ENCODE peak calls at places on chromosomes 12 and 14, in nine cellular contexts. G is cardiac muscle cell, P is heart right ventricle, H is fibroblast of villous mesenchyme, B is thoracic aorta, C is cardiac fibroblast, L is MM.1S, W is pancreas, R is tibial nerve. A is an unnamed sample.

GRCh38 chr12:10967409-10967808 is 19.3 kb downstream of the TAS2R50 start:
- DNase-seq in R (no peak), P (no peak), H (peak; percentile 84), B (no peak), L (no peak), C (peak; percentile 79), G (no peak), W (no peak), A (peak; percentile 89)

GRCh38 chr12:5523396-5524115 is 91.6 kb downstream of the NTF3 start:
- DNase-seq in B (no peak), G (no peak), W (no peak), P (no peak), H (no peak), C (no peak), L (no peak), R (no peak), A (no peak)

GRCh38 chr12:24191117-24191516 is 241.6 kb upstream of the SOX5 start:
- DNase-seq in G (no peak), H (no peak), P (no peak), R (no peak), L (no peak), W (no peak), C (no peak), B (no peak), A (no peak)

GRCh38 chr12:16358896-16359295 is 11.5 kb downstream of the MGST1 start:
- DNase-seq in L (no peak), C (no peak), G (no peak), B (no peak), W (no peak), P (no peak), R (no peak), H (no peak), A (peak; percentile 8)

GRCh38 chr12:69252033-69252432 is 12.7 kb downstream of the CPSF6 start:
- DNase-seq in C (peak; percentile 11), H (peak; percentile 13), W (no peak), B (no peak), P (no peak), L (no peak), R (no peak), G (no peak), A (peak; percentile 67)

GRCh38 chr14:76917158-76917596 is 91.0 kb downstream of the LRRC74A start:
- DNase-seq in W (no peak), G (peak; percentile 71), H (peak; percentile 83), B (no peak), C (peak; percentile 86), R (no peak), P (no peak), L (no peak), A (peak; percentile 79)

GRCh38 chr14:66944872-66945271 is 244.4 kb upstream of the GARIN2 start:
- DNase-seq in C (peak; percentile 52), L (no peak), H (peak; percentile 50), G (peak; percentile 10), B (no peak), W (no peak), R (no peak), P (no peak), A (peak; percentile 20)

GRCh38 chr14:101110729-101111619 is 207.5 kb upstream of the RTL1 start:
- DNase-seq in W (no peak), H (no peak), G (no peak), R (no peak), P (no peak), B (no peak), L (no peak), C (no peak), A (no peak)

GRCh38 chr12:12405882-12406281 is 49.0 kb downstream of the BORCS5 start:
- DNase-seq in H (no peak), L (no peak), W (peak; percentile 89), B (no peak), R (no peak), P (peak; percentile 27), C (no peak), G (no peak), A (no peak)

GRCh38 chr14:100140452-100141132 is 18.9 kb downstream of the DEGS2 start:
- DNase-seq in L (no peak), W (no peak), R (no peak), P (no peak), H (no peak), G (peak; percentile 69), C (peak; percentile 20), B (no peak), A (no peak)

GRCh38 chr12:50620050-50620974 is 115.5 kb downstream of the DIP2B start:
- DNase-seq in R (no peak), H (peak; percentile 92), C (peak; percentile 85), G (peak; percentile 57), P (no peak), L (no peak), W (no peak), B (no peak), A (peak; percentile 90)

GRCh38 chr12:124952801-124953200 is 36.1 kb downstream of the DHX37 start:
- DNase-seq in W (no peak), G (no peak), H (no peak), L (no peak), P (no peak), C (no peak), B (no peak), R (no peak), A (no peak)

GRCh38 chr14:67566908-67567307 is 33.2 kb downstream of the PIGH start:
- DNase-seq in B (no peak), H (peak; percentile 77), W (no peak), C (peak; percentile 36), G (no peak), P (no peak), R (no peak), L (no peak), A (peak; percentile 29)

GRCh38 chr12:29744365-29744764 is 39.4 kb downstream of the TMTC1 start:
- DNase-seq in W (no peak), H (no peak), C (peak; percentile 49), L (no peak), P (no peak), R (no peak), G (no peak), B (no peak), A (no peak)

GRCh38 chr12:91978143-91978542 is 167.5 kb downstream of the BTG1 start:
- DNase-seq in R (no peak), W (no peak), P (no peak), H (peak; percentile 41), G (no peak), B (no peak), C (no peak), L (no peak), A (peak; percentile 28)

GRCh38 chr14:92294506-92294905 is 28.5 kb upstream of the SLC24A4 start:
- DNase-seq in B (no peak), C (no peak), L (no peak), P (no peak), R (no peak), H (no peak), G (no peak), W (no peak), A (no peak)

GRCh38 chr14:34781242-34781641 is 66.8 kb upstream of the CFL2 start:
- DNase-seq in G (no peak), C (peak; percentile 86), H (peak; percentile 55), P (no peak), L (no peak), B (no peak), W (no peak), R (no peak), A (peak; percentile 85)

GRCh38 chr12:131869871-131870418 is 24.5 kb upstream of the ULK1 start:
- DNase-seq in P (no peak), B (no peak), G (no peak), W (no peak), H (peak; percentile 57), R (no peak), C (peak; percentile 33), L (no peak), A (peak; percentile 79)

GRCh38 chr14:23299558-23299957 is 3.1 kb downstream of the PPP1R3E start:
- DNase-seq in C (peak; percentile 81), L (no peak), H (peak; percentile 66), R (no peak), P (no peak), B (no peak), G (peak; percentile 58), W (no peak), A (peak; percentile 75)

GRCh38 chr12:7089196-7089871 is 2.9 kb downstream of the C1R start:
- DNase-seq in G (no peak), R (no peak), L (no peak), B (no peak), W (no peak), C (no peak), P (no peak), H (no peak), A (no peak)
- H3K4me3 ChIP-seq in G (no peak overlapping the region), R (no peak overlapping the region), L (no peak overlapping the region), B (peak overlapping the region; percentile 83), W (no peak overlapping the region), C (no peak overlapping the region), P (no peak overlapping the region), H (no peak overlapping the region), A (no peak overlapping the region)

DNA sequence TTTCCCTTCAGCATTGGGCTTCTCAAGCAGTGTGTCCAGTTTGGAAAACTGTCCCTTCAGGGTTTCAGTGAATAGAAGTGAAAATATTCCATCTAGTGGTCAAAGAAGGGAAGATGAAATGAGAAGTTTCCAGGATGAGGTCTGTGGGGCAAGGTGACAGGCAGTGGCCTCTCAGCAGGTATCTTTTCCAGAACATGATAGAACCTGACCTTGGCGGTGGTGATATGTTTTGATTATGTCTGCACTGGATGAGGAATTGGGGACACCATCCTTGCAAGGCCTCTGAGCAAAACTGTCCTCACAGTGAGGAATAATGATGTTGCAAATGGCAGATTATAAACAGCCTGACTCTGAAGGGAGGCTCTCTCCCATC is 4.7 kb downstream of the GPX2 start:
- DNase-seq in W (no peak), C (peak; percentile 37), R (no peak), H (peak; percentile 8), B (no peak), L (no peak), P (no peak), G (peak; percentile 13), A (peak; percentile 8)
- TF ChIP-seq CTCF in W (no peak), C (peak; percentile 12), R (peak; percentile 28), H (peak; percentile 30), B (peak; percentile 39), L (peak; percentile 24), P (peak; percentile 28), G (peak; percentile 30), A (peak; percentile 42)

GRCh38 chr12:54564768-54565167 is 15.4 kb downstream of the PDE1B start:
- DNase-seq in P (no peak), C (no peak), B (no peak), G (no peak), L (no peak), W (no peak), R (no peak), H (no peak), A (no peak)
- H3K4me3 ChIP-seq in P (no peak overlapping the region), C (no peak overlapping the region), B (no peak overlapping the region), G (no peak overlapping the region), L (no peak overlapping the region), W (no peak overlapping the region), R (no peak overlapping the region), H (no peak overlapping the region), A (no peak overlapping the region)

DNA sequence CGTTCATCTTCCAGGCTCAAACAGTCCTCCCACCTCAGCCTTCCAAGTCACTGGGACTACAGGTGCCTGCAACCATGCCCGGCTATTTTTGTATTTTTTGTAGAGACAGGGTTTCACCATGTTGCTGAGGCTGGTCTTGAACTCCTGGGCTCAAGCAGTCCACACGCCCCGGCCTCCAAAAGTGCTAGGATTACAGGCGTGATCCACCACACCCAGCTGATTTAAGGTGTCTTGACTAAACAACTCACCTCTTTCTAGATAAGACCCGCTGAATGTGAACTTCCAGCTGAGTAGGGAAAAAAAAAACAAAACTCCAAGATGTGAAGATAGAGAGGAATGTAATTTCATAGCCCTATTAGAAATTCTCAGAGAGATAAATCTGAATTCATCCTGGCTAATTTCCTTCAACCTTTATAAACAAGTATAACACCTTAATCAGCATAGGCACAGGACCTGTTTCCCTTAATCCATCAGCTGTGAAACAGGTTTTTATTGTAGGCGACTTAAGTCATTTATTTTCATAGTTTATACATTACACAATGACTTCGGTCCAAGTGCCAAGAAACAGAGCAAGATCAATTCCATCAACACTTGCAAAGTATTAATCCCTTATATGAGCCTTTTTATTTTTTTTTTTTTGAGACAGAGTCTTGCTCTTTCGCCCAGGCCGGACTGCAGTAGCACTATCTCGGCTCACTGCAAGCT is 51.5 kb downstream of the HCAR2 start:
- DNase-seq in H (peak; percentile 44), G (no peak), W (no peak), L (no peak), P (no peak), B (no peak), C (no peak), R (no peak), A (peak; percentile 39)
- TF ChIP-seq CTCF in H (no peak), G (no peak), W (no peak), L (no peak), P (no peak), B (no peak), C (no peak), R (no peak), A (no peak)

A was measured in AG10803.